ENCODE peak calls at places on chromosomes 3 and 15, in six cellular contexts. Z is fibroblast of pulmonary artery, S is NB4, D is GOT3, U is mucosa of descending colon, B is nucleus accumbens. V is an unnamed sample.

GRCh38 chr3:99355465-99355864 is 282.9 kb upstream of the COL8A1 start:
- DNase-seq in B (no peak), U (no peak), Z (peak), S (peak), D (no peak), V (no peak)

GRCh38 chr3:17678116-17678741 is 64.2 kb downstream of the TBC1D5 start:
- DNase-seq in S (no peak), D (no peak), Z (peak), B (no peak), U (no peak), V (no peak)

GRCh38 chr3:48560648-48561018 is 2.9 kb downstream of the UCN2 start:
- DNase-seq in S (peak), U (no peak), Z (no peak), B (peak), D (no peak), V (peak)

GRCh38 chr15:59456114-59456513 is 18.1 kb downstream of the FAM81A start:
- DNase-seq in U (peak), S (no peak), D (no peak), Z (no peak), B (no peak), V (no peak)

GRCh38 chr3:66342717-66343373 is 122.0 kb downstream of the SLC25A26 start:
- DNase-seq in B (no peak), S (no peak), Z (no peak), D (no peak), U (no peak), V (no peak)

GRCh38 chr3:10142707-10143560 is 1.4 kb downstream of the VHL start:
- DNase-seq in B (no peak), D (no peak), S (peak), U (peak), Z (peak), V (no peak)

GRCh38 chr15:69685524-69686452 is 233.2 kb downstream of the RPLP1 start:
- DNase-seq in U (no peak), S (no peak), B (no peak), Z (no peak), D (no peak), V (no peak)

GRCh38 chr3:27509376-27509775 is 25.2 kb upstream of the SLC4A7 start:
- DNase-seq in S (peak), D (no peak), U (no peak), Z (no peak), B (no peak), V (no peak)

GRCh38 chr3:72161870-72162617 is 377.1 kb upstream of the PROK2 start:
- DNase-seq in S (no peak), B (no peak), D (no peak), U (peak), Z (no peak), V (no peak)

GRCh38 chr3:77025476-77025875 is 14.4 kb upstream of the ROBO2 start:
- DNase-seq in Z (no peak), U (no peak), B (no peak), S (no peak), D (no peak), V (no peak)

GRCh38 chr3:7285502-7285901 is 424.6 kb downstream of the GRM7 start:
- DNase-seq in D (no peak), U (no peak), B (no peak), S (peak), Z (peak), V (no peak)

GRCh38 chr15:100704281-100705055 is 102.1 kb downstream of the ASB7 start:
- DNase-seq in B (no peak), U (no peak), S (no peak), Z (peak), D (no peak), V (no peak)

GRCh38 chr15:40128746-40129660 is 20.3 kb upstream of the BMF start:
- DNase-seq in D (no peak), U (no peak), S (no peak), B (no peak), Z (no peak), V (no peak)

GRCh38 chr3:15501126-15501525 is 20.4 kb downstream of the COLQ start:
- DNase-seq in B (no peak), D (no peak), S (no peak), Z (no peak), U (no peak), V (no peak)

GRCh38 chr3:88061749-88062148 is 2.7 kb downstream of the ZNF654 start:
- DNase-seq in Z (no peak), D (no peak), U (no peak), B (no peak), S (peak), V (no peak)

GRCh38 chr3:42159706-42160472 is 68.7 kb downstream of the TRAK1 start:
- DNase-seq in B (no peak), Z (no peak), S (no peak), D (no peak), U (peak), V (no peak)

GRCh38 chr3:54733079-54733478 is 194.8 kb downstream of the LRTM1 start:
- DNase-seq in D (no peak), Z (no peak), B (no peak), U (no peak), S (no peak), V (no peak)

GRCh38 chr15:68681836-68682235 is 103.0 kb downstream of the CORO2B start:
- DNase-seq in S (no peak), D (no peak), B (no peak), U (no peak), Z (no peak), V (no peak)

GRCh38 chr3:160756907-160757623 is 1.0 kb downstream of the PPM1L start:
- DNase-seq in B (no peak), U (peak), S (peak), Z (no peak), D (no peak), V (peak)

GRCh38 chr15:78415284-78415683 is 22.7 kb upstream of the IREB2 start:
- DNase-seq in Z (peak), B (no peak), U (no peak), S (peak), D (no peak), V (no peak)

GRCh38 chr3:107938128-107938527 is 152.7 kb downstream of the CD47 start:
- DNase-seq in D (no peak), S (peak), B (no peak), U (peak), Z (peak), V (no peak)

GRCh38 chr3:146449076-146449475 is 20.3 kb downstream of the PLSCR2 start:
- DNase-seq in B (no peak), U (no peak), S (no peak), Z (no peak), D (no peak), V (no peak)

GRCh38 chr15:73906346-73907017 is 19.8 kb upstream of the LOXL1 start:
- DNase-seq in Z (no peak), S (peak), B (no peak), U (no peak), D (no peak), V (no peak)

GRCh38 chr3:58521917-58522680 is 14.9 kb downstream of the ACOX2 start:
- DNase-seq in U (no peak), B (peak), Z (no peak), S (peak), D (no peak), V (peak)

GRCh38 chr3:175129126-175129525 is 270.0 kb downstream of the NAALADL2 start:
- DNase-seq in B (no peak), D (no peak), U (no peak), Z (peak), S (no peak), V (no peak)

GRCh38 chr15:45326776-45327175 is 51.6 kb downstream of the GATM start:
- DNase-seq in D (no peak), U (no peak), B (peak), S (no peak), Z (no peak), V (no peak)

GRCh38 chr3:134073583-134073945 is 43.8 kb upstream of the SLCO2A1 start:
- DNase-seq in U (no peak), B (no peak), Z (no peak), D (no peak), S (no peak), V (no peak)

GRCh38 chr15:53536479-53537120 is 222.9 kb downstream of the WDR72 start:
- DNase-seq in D (no peak), S (no peak), U (no peak), B (no peak), Z (no peak), V (no peak)

GRCh38 chr3:188947983-188948657 is 223.7 kb upstream of the TPRG1 start:
- DNase-seq in D (no peak), S (no peak), U (peak), Z (peak), B (peak), V (peak)

GRCh38 chr3:39126532-39127071 is 19.1 kb downstream of the TTC21A start:
- DNase-seq in S (peak), Z (peak), U (no peak), D (no peak), B (peak), V (no peak)

GRCh38 chr15:64842986-64843561 is 1.4 kb downstream of the PLEKHO2 start:
- DNase-seq in D (no peak), S (peak), B (no peak), Z (peak), U (peak), V (no peak)

GRCh38 chr15:43215961-43216360 is 4.9 kb downstream of the EPB42 start:
- DNase-seq in D (no peak), U (no peak), B (no peak), S (no peak), Z (no peak), V (no peak)

GRCh38 chr3:71010731-71011455 is 572.6 kb downstream of the FOXP1 start:
- DNase-seq in Z (no peak), S (no peak), U (no peak), D (no peak), B (no peak), V (no peak)

GRCh38 chr3:59257506-59257905 is 207.7 kb upstream of the CFAP20DC start:
- DNase-seq in S (no peak), B (no peak), D (no peak), U (no peak), Z (no peak), V (no peak)

GRCh38 chr3:58532794-58533220 is 4.2 kb downstream of the ACOX2 start:
- DNase-seq in D (peak), U (peak), Z (peak), B (peak), S (peak), V (peak)

GRCh38 chr15:67133738-67134576 is 68.6 kb downstream of the SMAD3 start:
- DNase-seq in Z (peak), D (no peak), U (no peak), B (no peak), S (no peak), V (no peak)